ENCODE peak calls at places on chromosome 1, in five cellular contexts. L is cardiac muscle cell; R is effector memory CD4-positive, alpha-beta T cell; M is hepatocyte; T is K562. W is an unnamed sample.

GRCh38 chr1:111990878-111991760 is 1.7 kb upstream of the KCND3 start:
- DNase-seq in M (peak; percentile 68), L (peak; percentile 67), R (no peak), T (peak; percentile 30), W (peak; percentile 72)

GRCh38 chr1:50610563-50610962 is 187.3 kb upstream of the DMRTA2 start:
- DNase-seq in L (no peak), R (no peak), M (no peak), T (no peak), W (no peak)

GRCh38 chr1:25889470-25889869 is 14.0 kb upstream of the PAQR7 start:
- DNase-seq in M (no peak), L (no peak), T (peak; percentile 61), R (no peak), W (no peak)

GRCh38 chr1:22916469-22916817 is 56.2 kb downstream of the LACTBL1 start:
- DNase-seq in L (no peak), T (no peak), R (no peak), M (no peak), W (no peak)

GRCh38 chr1:3072178-3072947 is 3.4 kb downstream of the PRDM16 start:
- DNase-seq in M (peak; percentile 27), T (no peak), R (no peak), L (no peak), W (no peak)

GRCh38 chr1:115676498-115677171 is 34.9 kb downstream of the VANGL1 start:
- DNase-seq in M (no peak), R (no peak), L (no peak), T (no peak), W (no peak)

GRCh38 chr1:151888972-151889570 is 20.2 kb downstream of the THEM4 start:
- DNase-seq in L (no peak), T (no peak), M (peak; percentile 30), R (no peak), W (no peak)

GRCh38 chr1:165603810-165604209 is 27.2 kb upstream of the MGST3 start:
- DNase-seq in T (no peak), L (no peak), R (no peak), M (no peak), W (no peak)

GRCh38 chr1:239224100-239224499 is 162.3 kb upstream of the CHRM3 start:
- DNase-seq in M (no peak), L (no peak), R (no peak), T (no peak), W (no peak)

GRCh38 chr1:5888606-5889211 is 103.5 kb downstream of the NPHP4 start:
- DNase-seq in M (no peak), T (peak; percentile 23), L (no peak), R (no peak), W (no peak)

GRCh38 chr1:204637985-204638356 is 47.6 kb downstream of the LRRN2 start:
- DNase-seq in T (no peak), L (no peak), M (peak; percentile 55), R (no peak), W (no peak)

GRCh38 chr1:109632671-109633346 is 13.2 kb downstream of the AMPD2 start:
- DNase-seq in L (no peak), T (no peak), M (no peak), R (no peak), W (peak; percentile 48)

GRCh38 chr1:97759078-97759477 is 161.8 kb downstream of the DPYD start:
- DNase-seq in T (no peak), M (no peak), R (no peak), L (no peak), W (no peak)

GRCh38 chr1:58922302-58923089 is 138.6 kb upstream of the JUN start:
- DNase-seq in T (no peak), L (peak; percentile 56), M (peak; percentile 88), R (no peak), W (peak; percentile 90)

GRCh38 chr1:63633281-63633680 is 40.1 kb downstream of the PGM1 start:
- DNase-seq in R (no peak), L (no peak), T (no peak), M (no peak), W (no peak)

GRCh38 chr1:96144636-96145035 is 576.9 kb upstream of the PTBP2 start:
- DNase-seq in L (no peak), T (no peak), M (no peak), R (no peak), W (no peak)

GRCh38 chr1:222387020-222387816 is 160.7 kb downstream of the HHIPL2 start:
- DNase-seq in T (peak; percentile 65), L (peak; percentile 2), M (peak; percentile 8), R (no peak), W (no peak)

GRCh38 chr1:164320780-164321683 is 238.0 kb upstream of the PBX1 start:
- DNase-seq in M (peak; percentile 59), L (peak; percentile 53), T (no peak), R (no peak), W (peak; percentile 20)

GRCh38 chr1:235246022-235246948 is 81.7 kb downstream of the ARID4B start:
- DNase-seq in R (no peak), M (no peak), T (no peak), L (no peak), W (no peak)

GRCh38 chr1:17437260-17438175 is 2.0 kb downstream of the RCC2 start:
- DNase-seq in M (peak; percentile 80), T (peak; percentile 74), R (peak; percentile 37), L (peak; percentile 55), W (peak; percentile 48)

GRCh38 chr1:59079434-59080135 is 217.3 kb upstream of the FGGY start:
- DNase-seq in R (no peak), T (no peak), L (peak; percentile 38), M (no peak), W (no peak)

GRCh38 chr1:53276153-53276901 is 38.0 kb upstream of the MAGOH start:
- DNase-seq in M (no peak), R (no peak), T (no peak), L (no peak), W (no peak)

GRCh38 chr1:53275566-53275965 is 37.2 kb upstream of the MAGOH start:
- DNase-seq in R (no peak), T (no peak), M (no peak), L (no peak), W (no peak)

GRCh38 chr1:53274026-53274425 is 35.7 kb upstream of the MAGOH start:
- DNase-seq in R (no peak), L (no peak), T (no peak), M (no peak), W (no peak)

GRCh38 chr1:53273526-53273925 is 35.2 kb upstream of the MAGOH start:
- DNase-seq in T (no peak), M (no peak), R (no peak), L (no peak), W (no peak)

DNA sequence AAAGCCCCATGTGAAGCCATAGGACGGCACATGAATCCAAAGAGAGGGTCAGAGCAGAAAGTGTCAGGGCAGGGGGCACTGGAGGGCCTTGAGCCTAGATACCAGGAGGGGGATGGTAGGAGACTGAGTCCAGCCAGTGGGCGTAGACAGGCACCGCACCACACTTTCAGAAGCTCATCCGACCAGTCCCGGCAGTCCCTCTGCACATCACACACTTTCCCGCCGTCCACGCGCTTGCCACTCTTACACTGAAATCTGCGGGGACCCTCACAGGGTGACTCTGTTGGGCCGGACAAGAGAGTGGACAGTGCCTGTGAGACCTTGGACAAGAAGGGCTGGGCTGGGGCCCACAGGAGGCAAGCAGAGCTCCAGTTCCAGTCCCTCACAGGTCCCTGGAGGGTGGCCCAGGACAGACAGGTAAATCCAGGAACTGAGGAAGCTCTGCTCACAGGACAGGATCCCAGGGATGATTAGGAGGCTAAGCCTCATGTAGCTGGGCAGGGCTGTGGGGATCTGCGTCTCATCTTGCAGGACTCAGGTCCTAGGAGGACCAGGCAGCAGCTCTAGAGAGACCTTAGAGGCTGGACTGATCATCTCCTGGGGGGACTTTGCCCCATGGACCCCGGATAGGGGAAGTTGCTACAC is 36.3 kb upstream of the MAGOH start:
- DNase-seq in T (no peak), L (no peak), M (no peak), R (no peak), W (no peak)
- H3K36me3 ChIP-seq in T (peaks cover 91% of the 10 kb centered on the region), L (no peaks in the 10 kb centered on the region), M (no peaks in the 10 kb centered on the region), R (peaks cover 5% of the 10 kb centered on the region), W (no peaks in the 10 kb centered on the region)

GRCh38 chr1:19163261-19163660 is 46.8 kb downstream of the UBR4 start:
- DNase-seq in L (peak; percentile 69), T (no peak), M (no peak), R (no peak), W (no peak)

GRCh38 chr1:19165501-19165900 is 44.6 kb downstream of the UBR4 start:
- DNase-seq in T (no peak), R (no peak), M (no peak), L (no peak), W (peak; percentile 54)

GRCh38 chr1:19167140-19167539 is 42.9 kb downstream of the UBR4 start:
- DNase-seq in M (no peak), R (no peak), L (no peak), T (no peak), W (no peak)

GRCh38 chr1:19166066-19166465 is 44.0 kb downstream of the UBR4 start:
- DNase-seq in T (no peak), R (no peak), M (no peak), L (no peak), W (no peak)

DNA sequence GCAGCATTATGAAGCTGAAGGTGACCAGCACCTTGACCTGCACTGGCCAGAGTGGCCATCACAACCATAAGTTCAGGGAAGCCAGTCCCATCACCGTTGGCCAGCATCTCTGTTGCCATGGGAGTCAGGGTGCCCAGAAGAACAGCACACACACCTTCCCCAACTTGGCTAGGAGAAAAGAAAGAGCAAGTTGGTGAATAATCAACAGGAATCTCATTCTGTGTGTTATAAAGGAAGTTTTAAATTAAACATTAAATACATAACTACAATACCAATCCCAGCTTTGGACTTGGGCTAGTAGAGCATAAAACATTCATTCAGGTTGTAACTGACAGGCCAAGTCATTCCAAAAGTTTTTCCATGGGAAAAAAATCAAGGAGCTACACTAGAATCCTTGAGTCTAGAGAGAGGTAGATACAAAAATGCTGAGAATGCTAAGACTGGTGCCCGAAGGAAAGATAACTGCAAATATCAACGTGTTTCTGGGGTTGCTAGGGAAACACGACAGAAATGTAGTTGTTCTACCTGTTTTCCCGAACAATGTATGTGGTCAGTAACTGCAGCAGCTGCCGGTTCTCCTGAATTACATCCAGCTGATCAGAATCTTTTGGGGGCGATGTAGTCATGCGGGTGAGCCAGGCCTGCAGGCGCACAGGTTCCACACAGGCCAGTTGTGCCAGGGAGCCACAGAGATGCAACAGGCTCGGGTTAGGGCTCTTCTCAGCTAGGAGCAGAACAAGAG is 45.6 kb downstream of the UBR4 start:
- DNase-seq in R (no peak), T (no peak), L (no peak), M (peak; percentile 20), W (no peak)
- H3K27ac ChIP-seq in R (no peak overlapping the region), T (no peak overlapping the region), L (no peak overlapping the region), M (peak overlapping the region; percentile 57), W (peak overlapping the region; percentile 20)

GRCh38 chr1:150320667-150320978 is 710 bp upstream of the PRPF3 start:
- DNase-seq in L (peak; percentile 3), R (no peak), T (no peak), M (no peak), W (no peak)
- H3K4me3 ChIP-seq in L (peak overlapping the region; percentile 86), R (peak overlapping the region; percentile 93), T (peak overlapping the region; percentile 92), M (peak overlapping the region; percentile 74), W (peak overlapping the region; percentile 78)

DNA sequence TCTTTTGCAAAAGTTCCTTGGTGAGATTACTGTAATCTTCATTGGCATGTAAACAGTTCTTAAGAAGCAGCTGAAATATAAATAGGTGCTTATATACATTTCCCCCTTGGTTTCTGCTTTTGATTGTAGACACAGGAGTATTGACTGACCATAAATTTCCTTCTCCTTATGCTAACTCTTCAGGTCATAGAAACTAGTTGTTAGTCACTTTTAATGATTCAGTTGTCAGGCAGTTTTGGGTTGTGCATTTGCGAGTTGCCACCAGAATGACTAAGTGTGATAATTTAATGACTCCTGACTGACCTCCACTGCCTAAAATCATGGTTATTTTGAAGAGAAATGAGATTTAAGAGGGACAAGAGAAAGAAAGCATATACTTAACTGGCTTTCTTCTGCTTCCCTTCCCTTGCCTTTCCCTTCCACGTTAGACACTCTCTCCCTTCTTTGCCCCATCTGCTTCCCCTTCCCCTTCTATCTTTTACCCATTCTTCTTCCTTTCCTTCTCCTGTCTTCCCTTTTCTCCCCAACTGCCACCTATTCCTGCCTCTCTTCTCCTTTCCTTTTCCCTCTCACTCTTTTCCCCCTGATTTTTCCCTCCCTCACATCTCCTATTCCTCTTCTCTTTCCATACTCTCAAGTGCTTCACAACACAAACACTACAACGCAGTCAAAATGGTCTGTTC is 12.3 kb downstream of the ZMPSTE24 start:
- DNase-seq in M (no peak), R (no peak), T (no peak), L (peak; percentile 14), W (no peak)
- H3K36me3 ChIP-seq in M (no peaks in the 10 kb centered on the region), R (peaks cover 69% of the 10 kb centered on the region), T (peaks cover 89% of the 10 kb centered on the region), L (peaks cover 48% of the 10 kb centered on the region), W (peaks cover 59% of the 10 kb centered on the region)

W was measured in transverse colon.